ENCODE peak calls at places on chromosomes 1 and 21, in ten cellular contexts. X, V, W, Z, Q, U, B, P, G and J are unnamed samples.

GRCh38 chr1:40362699-40363098 is 10.8 kb upstream of the SMAP2 start:
- DNase-seq in X (no peak), V (no peak), W (peak; percentile 36), Z (no peak), Q (no peak), U (peak; percentile 69), B (no peak), P (no peak), G (no peak), J (no peak)

GRCh38 chr1:151728151-151728711 is 6.9 kb downstream of the RIIAD1 start:
- DNase-seq in X (no peak), V (no peak), W (peak; percentile 25), Z (no peak), Q (no peak), U (peak; percentile 57), B (peak; percentile 22), P (peak; percentile 40), G (no peak), J (peak; percentile 83)

GRCh38 chr1:48530727-48531351 is 58.8 kb upstream of the SPATA6 start:
- DNase-seq in X (peak; percentile 65), V (peak; percentile 69), W (peak; percentile 10), Z (peak; percentile 89), Q (no peak), U (peak; percentile 29), B (peak; percentile 92), P (no peak), G (no peak), J (peak; percentile 99)

GRCh38 chr1:26094076-26094669 is 17.5 kb upstream of the PDIK1L start:
- DNase-seq in X (no peak), V (no peak), W (no peak), Z (no peak), Q (no peak), U (peak; percentile 12), B (peak; percentile 59), P (no peak), G (peak; percentile 66), J (peak; percentile 94)

GRCh38 chr1:61097326-61097725 is 15.0 kb downstream of the NFIA start:
- DNase-seq in X (no peak), V (no peak), W (peak; percentile 52), Z (no peak), Q (no peak), U (peak; percentile 67), B (no peak), P (no peak), G (no peak), J (no peak)

GRCh38 chr21:45228171-45228641 is 59.5 kb downstream of the POFUT2 start:
- DNase-seq in X (no peak), V (no peak), W (peak; percentile 98), Z (peak; percentile 29), Q (peak; percentile 82), U (peak; percentile 99), B (no peak), P (peak; percentile 93), G (no peak), J (no peak)

GRCh38 chr1:162908780-162909179 is 47.8 kb upstream of the CCDC190 start:
- DNase-seq in X (no peak), V (no peak), W (peak; percentile 83), Z (no peak), Q (peak; percentile 18), U (peak; percentile 91), B (no peak), P (peak; percentile 75), G (no peak), J (no peak)

GRCh38 chr21:46189959-46190490 is 5.8 kb upstream of the SPATC1L start:
- DNase-seq in X (no peak), V (no peak), W (no peak), Z (no peak), Q (no peak), U (no peak), B (no peak), P (no peak), G (peak; percentile 49), J (peak; percentile 45)

GRCh38 chr1:235304549-235305451 is 23.2 kb downstream of the ARID4B start:
- DNase-seq in X (no peak), V (no peak), W (no peak), Z (peak; percentile 12), Q (no peak), U (peak; percentile 31), B (no peak), P (no peak), G (no peak), J (no peak)

GRCh38 chr1:107599220-107599619 is 365.8 kb downstream of the VAV3 start:
- DNase-seq in X (no peak), V (no peak), W (no peak), Z (no peak), Q (no peak), U (no peak), B (no peak), P (no peak), G (no peak), J (no peak)

GRCh38 chr1:36080801-36081200 is 3.1 kb upstream of the TEKT2 start:
- DNase-seq in X (no peak), V (no peak), W (no peak), Z (no peak), Q (no peak), U (no peak), B (no peak), P (no peak), G (no peak), J (no peak)

GRCh38 chr1:36083219-36083618 is 675 bp upstream of the TEKT2 start:
- DNase-seq in X (no peak), V (no peak), W (no peak), Z (no peak), Q (no peak), U (no peak), B (no peak), P (no peak), G (no peak), J (no peak)

GRCh38 chr1:36083635-36084501 is at the start of gene TEKT2:
- DNase-seq in X (peak; percentile 68), V (no peak), W (peak; percentile 21), Z (no peak), Q (no peak), U (no peak), B (peak; percentile 84), P (no peak), G (no peak), J (peak; percentile 92)

GRCh38 chr1:36080236-36080635 is 3.7 kb upstream of the TEKT2 start:
- DNase-seq in X (no peak), V (no peak), W (no peak), Z (no peak), Q (no peak), U (peak; percentile 16), B (no peak), P (no peak), G (no peak), J (no peak)

DNA sequence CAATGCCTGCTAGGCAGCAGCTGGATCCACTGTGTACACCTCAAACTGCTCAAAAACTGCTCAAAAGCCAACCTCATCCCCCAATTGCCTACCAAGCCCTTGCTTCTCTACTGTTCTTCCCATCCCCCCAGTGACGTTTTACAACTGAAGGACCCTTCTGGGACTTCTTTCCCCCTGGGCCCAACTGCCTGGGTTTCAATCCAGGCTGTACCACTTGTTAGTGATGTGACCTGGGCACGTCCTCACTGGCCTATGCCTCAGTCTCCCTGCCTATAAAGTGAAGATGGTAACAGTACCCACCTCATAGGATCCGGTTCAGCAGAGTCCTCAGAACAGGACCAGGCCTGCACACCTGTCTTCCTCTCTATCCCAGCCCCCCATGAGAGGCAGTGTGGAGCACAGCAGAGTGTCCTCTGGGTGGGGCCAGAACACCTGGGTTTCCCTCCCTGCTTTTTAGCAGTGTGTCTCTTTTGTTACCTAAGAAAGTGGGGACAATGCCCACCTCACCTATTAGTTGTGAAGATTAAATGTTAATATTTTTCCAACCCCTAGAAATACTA is 1.9 kb upstream of the TEKT2 start:
- DNase-seq in X (no peak), V (no peak), W (no peak), Z (no peak), Q (no peak), U (no peak), B (no peak), P (no peak), G (no peak), J (no peak)
- TF ChIP-seq CTCF in X (no peak), V (no peak), W (no peak), Z (no peak), Q (no peak), U (no peak), B (peak; percentile 11), P (no peak), G (no peak), J (no peak)

GRCh38 chr1:244210884-244211558 is 159.9 kb downstream of the ZBTB18 start:
- DNase-seq in X (no peak), V (no peak), W (no peak), Z (peak; percentile 21), Q (no peak), U (no peak), B (peak; percentile 61), P (no peak), G (no peak), J (peak; percentile 91)
- TF ChIP-seq CTCF in X (peak; percentile 43), V (peak; percentile 29), W (peak; percentile 60), Z (no peak), Q (peak; percentile 35), U (no peak), B (peak; percentile 88), P (no peak), G (no peak), J (peak; percentile 85)

DNA sequence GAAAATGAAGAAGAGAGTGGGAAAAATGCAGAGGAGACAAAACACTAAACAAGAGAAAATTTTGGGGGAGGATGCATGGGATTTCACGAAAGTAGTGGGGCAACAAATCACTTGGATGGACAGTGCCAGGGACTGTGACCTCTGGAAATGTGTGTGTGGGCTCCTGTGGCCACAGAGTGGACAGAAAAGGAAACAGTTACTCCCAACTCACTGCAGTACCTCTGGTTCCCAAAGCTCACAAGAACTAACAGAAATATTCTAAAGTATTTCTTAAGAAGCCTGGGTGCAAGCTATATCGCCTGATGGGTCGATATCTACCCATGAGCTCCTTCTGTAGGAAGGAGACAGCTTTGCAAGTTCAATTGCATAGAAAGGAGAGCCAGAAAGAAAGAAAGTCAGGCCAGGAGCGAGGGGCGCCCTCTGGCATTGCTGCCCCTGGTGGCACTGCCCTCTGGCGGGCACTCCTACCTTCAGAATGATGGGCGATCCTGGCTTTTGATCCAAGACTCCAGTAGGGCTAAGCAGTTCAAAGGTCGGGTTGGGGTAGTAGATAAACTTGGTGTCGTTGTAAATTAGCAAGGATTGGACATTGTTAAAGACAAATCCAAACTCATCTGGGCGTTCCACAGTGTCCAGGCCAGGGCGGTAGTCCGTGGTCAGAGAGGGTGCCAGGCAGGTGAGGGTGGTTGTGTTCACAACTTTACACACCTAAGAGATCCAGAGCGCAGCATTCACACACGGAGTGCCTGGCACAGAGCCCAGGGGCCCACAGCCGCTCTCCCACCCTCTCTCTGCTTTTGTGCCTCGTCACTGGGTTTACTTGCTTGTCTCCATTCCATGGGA is 134.7 kb upstream of the CD34 start:
- DNase-seq in X (no peak), V (no peak), W (no peak), Z (peak; percentile 17), Q (no peak), U (no peak), B (no peak), P (no peak), G (no peak), J (no peak)
- TF ChIP-seq CTCF in X (no peak), V (no peak), W (peak; percentile 41), Z (no peak), Q (no peak), U (no peak), B (no peak), P (no peak), G (no peak), J (peak; percentile 30)

GRCh38 chr1:54310439-54311328 is 95.5 kb downstream of the SSBP3 start:
- DNase-seq in X (peak; percentile 60), V (peak; percentile 64), W (peak; percentile 43), Z (peak; percentile 71), Q (no peak), U (peak; percentile 39), B (peak; percentile 85), P (no peak), G (peak; percentile 64), J (peak; percentile 94)
- TF ChIP-seq CTCF in X (peak; percentile 55), V (peak; percentile 31), W (peak; percentile 82), Z (peak; percentile 6), Q (peak; percentile 49), U (peak; percentile 58), B (peak; percentile 89), P (peak; percentile 48), G (peak; percentile 62), J (peak; percentile 84)